ENCODE peak calls at places on chromosomes 4 and X, in eight cellular contexts. M is left ventricle myocardium inferior; K is HepG2; R is MG63; X is suprapubic skin; P is esophagus muscularis mucosa; B is CD4-positive, CD25-positive, alpha-beta regulatory T cell; G is endodermal cell. U is an unnamed sample. For H3K36me3, the result is how much of the 10 kb centered on the place peaks cover.

GRCh38 chrX:101385795-101386541 is at the start of gene BTK:
- DNase-seq in K (no peak), R (no peak), G (no peak), P (no peak), X (no peak), B (no peak), M (no peak), U (no peak)

GRCh38 chrX:119093991-119094741 is 21.4 kb downstream of the CT47C1 start:
- DNase-seq in K (peak), P (no peak), R (no peak), M (no peak), B (no peak), G (no peak), X (no peak), U (no peak)

GRCh38 chrX:4710618-4711433 is 997.4 kb upstream of the PRKX start:
- DNase-seq in P (no peak), K (peak), R (no peak), X (no peak), B (no peak), G (peak), M (no peak), U (no peak)

GRCh38 chr4:188864741-188865140 is 725.5 kb downstream of the TRIML1 start:
- DNase-seq in P (no peak), R (no peak), M (no peak), B (no peak), K (no peak), X (no peak), G (no peak), U (no peak)

GRCh38 chr4:180926277-180926676 is 1316.9 kb upstream of the TENM3 start:
- DNase-seq in G (peak), R (no peak), M (no peak), P (no peak), B (no peak), K (no peak), X (no peak), U (no peak)

GRCh38 chrX:48802089-48802812 is 384 bp downstream of the HDAC6 start:
- DNase-seq in K (peak), B (peak), R (peak), X (peak), P (peak), G (peak), M (peak), U (peak)

GRCh38 chr4:4461850-4462249 is 74.9 kb downstream of the NSG1 start:
- DNase-seq in P (no peak), M (no peak), X (no peak), K (peak), G (no peak), B (peak), R (no peak), U (no peak)

GRCh38 chr4:107166181-107166580 is 130.1 kb upstream of the DKK2 start:
- DNase-seq in K (no peak), X (no peak), G (no peak), M (no peak), R (no peak), B (no peak), P (no peak), U (no peak)

GRCh38 chr4:66169341-66169740 is 499.1 kb upstream of the EPHA5 start:
- DNase-seq in P (no peak), G (peak), M (no peak), R (no peak), X (no peak), B (no peak), K (peak), U (no peak)

GRCh38 chr4:95061220-95061619 is 303.5 kb downstream of the BMPR1B start:
- DNase-seq in M (no peak), X (no peak), G (no peak), B (no peak), R (no peak), K (no peak), P (no peak), U (no peak)

GRCh38 chrX:155094468-155095061 is 23.3 kb downstream of the BRCC3 start:
- DNase-seq in K (peak), M (no peak), X (no peak), G (no peak), R (no peak), P (no peak), B (no peak), U (no peak)

GRCh38 chrX:112367065-112367464 is 284.5 kb upstream of the TRPC5 start:
- DNase-seq in R (no peak), P (no peak), X (no peak), B (no peak), G (no peak), K (no peak), M (no peak), U (no peak)

GRCh38 chr4:52015366-52015765 is 4.8 kb downstream of the LRRC66 start:
- DNase-seq in X (no peak), B (no peak), P (no peak), G (no peak), K (peak), R (no peak), M (no peak), U (no peak)

GRCh38 chrX:13085533-13085932 is 41.1 kb upstream of the FAM9C start:
- DNase-seq in K (no peak), M (no peak), G (no peak), P (no peak), X (no peak), B (no peak), R (no peak), U (no peak)

GRCh38 chrX:95056901-95057300 is 1382.9 kb downstream of the FAM133A start:
- DNase-seq in X (no peak), G (no peak), M (no peak), K (no peak), B (no peak), R (no peak), P (no peak), U (no peak)

GRCh38 chrX:18377802-18378201 is 23.3 kb upstream of the SCML2 start:
- DNase-seq in K (peak), R (peak), P (no peak), X (no peak), B (no peak), G (peak), M (no peak), U (no peak)

GRCh38 chr4:40511017-40511614 is 118.5 kb downstream of the RBM47 start:
- DNase-seq in K (no peak), P (no peak), G (no peak), X (no peak), B (no peak), M (no peak), R (no peak), U (no peak)

GRCh38 chr4:40514409-40515025 is 115.1 kb downstream of the RBM47 start:
- DNase-seq in R (no peak), M (no peak), G (no peak), K (peak), B (no peak), X (no peak), P (no peak), U (no peak)

GRCh38 chr4:40516651-40517050 is 113.0 kb downstream of the RBM47 start:
- DNase-seq in G (peak), X (no peak), K (no peak), M (no peak), P (no peak), B (no peak), R (no peak), U (no peak)

GRCh38 chr4:40515037-40515397 is 114.6 kb downstream of the RBM47 start:
- DNase-seq in R (no peak), G (no peak), B (no peak), P (no peak), X (no peak), M (no peak), K (no peak), U (no peak)

DNA sequence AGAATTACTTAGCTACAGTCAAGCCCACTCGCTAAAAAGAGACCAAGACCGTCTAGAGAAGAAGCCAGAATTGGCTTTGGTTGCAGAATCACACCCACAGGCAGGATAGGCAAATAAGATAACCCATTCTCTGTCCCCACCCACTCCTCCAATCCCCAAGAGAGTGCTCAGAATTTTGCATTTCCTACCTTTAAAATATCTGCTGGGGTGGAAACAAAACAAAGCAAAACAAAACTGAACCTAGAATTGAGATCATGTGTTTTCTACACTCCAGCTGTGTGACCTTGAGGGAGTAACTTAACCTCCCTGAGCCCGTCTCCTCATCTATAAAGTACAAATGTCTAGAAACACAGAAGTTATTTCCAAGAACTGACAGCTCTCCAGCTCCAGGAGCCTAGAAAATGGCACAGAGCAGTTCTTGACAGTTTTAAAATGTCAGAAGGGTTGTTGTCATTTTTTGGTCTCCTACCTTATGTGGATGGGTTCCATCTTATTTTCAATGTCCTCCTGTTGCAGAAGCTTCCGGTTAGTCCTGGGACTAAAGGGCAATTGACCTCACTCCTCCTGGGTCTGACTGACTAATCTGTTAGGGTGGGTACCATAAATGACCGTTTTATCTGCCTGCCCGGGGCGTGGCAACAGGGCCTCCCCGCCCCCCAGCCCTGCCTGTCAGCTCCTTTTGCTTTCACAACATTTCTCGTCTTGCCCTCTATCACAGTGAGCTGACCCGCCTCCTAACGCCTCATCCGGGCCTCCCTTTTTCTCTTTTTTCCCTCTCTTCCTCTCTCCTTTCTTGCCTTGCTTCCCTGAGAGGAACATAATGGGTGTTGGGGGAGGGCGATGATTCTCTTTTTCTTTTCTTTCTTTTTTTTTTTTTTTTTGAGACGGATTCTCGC is 114.0 kb downstream of the RBM47 start:
- DNase-seq in G (peak), P (no peak), R (no peak), B (no peak), K (peak), X (no peak), M (no peak), U (no peak)
- H3K4me3 ChIP-seq in G (no peak), P (no peak), R (no peak), B (no peak), K (peak), X (no peak), M (no peak), U (no peak)

GRCh38 chr4:965048-965765 is 8.2 kb downstream of the DGKQ start:
- DNase-seq in X (no peak), R (no peak), M (no peak), K (no peak), B (no peak), G (no peak), P (no peak), U (no peak)
- H3K36me3 ChIP-seq in X (under half), R (under half), M (under half), K (under half), B (under half), G (under half), P (half or more), U (half or more)

GRCh38 chr4:153655004-153655541 is 29.0 kb upstream of the TLR2 start:
- DNase-seq in P (no peak), K (peak), B (no peak), R (no peak), G (no peak), M (no peak), X (no peak), U (no peak)
- H3K4me3 ChIP-seq in P (no peak), K (no peak), B (no peak), R (no peak), G (no peak), M (no peak), X (no peak), U (no peak)

GRCh38 chrX:1355800-1356148 is 19.2 kb downstream of the IL3RA start:
- DNase-seq in K (no peak), X (no peak), B (no peak), R (no peak), G (peak), P (no peak), M (no peak), U (no peak)

GRCh38 chrX:1351981-1352714 is 15.6 kb downstream of the IL3RA start:
- DNase-seq in G (no peak), M (no peak), R (no peak), K (no peak), X (no peak), P (no peak), B (no peak), U (no peak)

GRCh38 chrX:1354036-1355019 is 17.7 kb downstream of the IL3RA start:
- DNase-seq in G (no peak), M (no peak), P (no peak), B (no peak), K (no peak), R (no peak), X (no peak), U (no peak)

GRCh38 chrX:1357993-1358392 is 21.4 kb downstream of the IL3RA start:
- DNase-seq in B (no peak), P (no peak), K (no peak), M (no peak), G (no peak), R (no peak), X (no peak), U (no peak)

DNA sequence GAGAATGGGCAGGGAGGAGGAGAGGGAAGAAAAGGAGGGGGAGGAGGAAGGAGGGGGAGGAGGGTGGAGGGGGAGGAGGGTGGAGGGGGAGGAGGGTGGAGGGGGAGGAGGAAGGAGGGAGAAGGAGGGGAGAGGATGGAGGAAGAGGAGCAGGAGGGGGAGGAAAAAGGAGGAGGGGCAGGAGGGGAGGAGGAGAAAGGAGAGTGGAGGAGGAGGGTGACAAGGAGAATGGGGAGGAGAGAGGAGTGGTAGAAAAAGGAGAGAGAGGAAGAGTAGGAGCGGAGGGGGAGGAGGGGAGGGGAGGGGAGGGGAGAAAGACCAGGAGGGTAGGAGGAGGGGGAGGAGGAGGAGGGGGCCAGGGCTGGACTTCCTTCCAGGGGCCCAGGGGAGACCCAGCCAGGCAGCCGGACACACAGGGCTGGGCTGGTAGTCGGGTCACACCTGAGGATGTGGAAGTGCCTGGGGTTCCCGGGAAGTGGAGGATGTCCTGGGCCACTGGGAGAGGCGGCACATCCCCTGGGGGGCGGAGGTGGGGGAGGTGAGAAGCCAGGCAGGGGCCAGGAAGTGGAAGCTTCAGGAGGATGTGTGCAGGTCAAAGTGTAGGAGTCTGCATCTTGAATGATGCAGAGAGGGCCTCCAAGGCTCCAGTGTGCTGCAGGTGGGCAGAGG is 18.7 kb downstream of the IL3RA start:
- DNase-seq in X (no peak), K (no peak), B (no peak), M (no peak), R (no peak), P (no peak), G (peak), U (no peak)
- H3K36me3 ChIP-seq in X (under half), K (under half), B (under half), M (under half), R (under half), P (under half), G (under half), U (under half)

DNA sequence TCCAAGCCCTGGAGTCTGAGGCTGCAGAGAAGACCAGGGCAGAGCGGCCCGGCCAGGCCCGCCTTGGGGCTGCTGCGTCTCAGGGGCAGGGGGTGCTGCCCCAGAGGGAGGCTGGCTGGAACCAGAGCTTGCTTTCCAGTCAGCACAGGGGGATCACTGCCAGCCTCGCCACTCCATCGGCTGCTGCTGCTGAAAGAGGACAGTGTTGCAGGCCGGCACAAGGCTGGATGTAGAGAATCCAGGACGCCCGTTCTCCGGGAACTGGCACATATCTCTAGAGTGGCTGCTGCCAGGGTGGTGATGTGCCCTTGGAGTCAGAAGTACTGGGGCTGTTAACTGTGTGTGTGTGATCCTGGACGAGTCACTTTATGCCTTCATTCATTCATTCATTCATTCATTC is 31.9 kb upstream of the SORCS2 start:
- DNase-seq in R (no peak), K (no peak), M (no peak), B (no peak), P (no peak), G (peak), X (peak), U (peak)
- H3K4me3 ChIP-seq in R (no peak), K (peak), M (no peak), B (no peak), P (no peak), G (no peak), X (no peak), U (no peak)

DNA sequence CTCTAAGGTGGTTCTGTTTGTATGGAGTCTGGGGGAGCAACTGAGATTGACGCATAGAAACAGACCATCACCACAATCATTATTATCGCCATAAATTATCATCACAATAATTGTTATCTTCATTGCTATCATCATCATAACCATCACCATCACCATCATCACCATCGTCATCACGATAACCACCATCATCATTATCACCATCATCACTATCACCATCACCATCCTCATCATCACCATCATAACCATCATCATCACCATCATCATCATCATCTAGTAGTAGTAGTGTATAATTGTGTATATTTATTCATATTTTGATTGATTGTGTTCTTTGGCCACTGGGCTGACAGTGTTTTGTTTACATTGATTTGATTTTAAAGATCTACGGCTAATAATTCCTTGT is 95.7 kb downstream of the NLGN4X start:
- DNase-seq in B (no peak), P (no peak), K (no peak), R (no peak), X (no peak), M (no peak), G (no peak), U (no peak)
- H3K36me3 ChIP-seq in B (under half), P (under half), K (under half), R (under half), X (under half), M (under half), G (under half), U (under half)

U was measured in ascending aorta.